ENCODE peak calls at places on chromosomes 13 and 19, in six cellular contexts. R is GM20000, F is nephron progenitor cell, K is WTC11, E is body of pancreas, O is heart right ventricle. L is an unnamed sample.

GRCh38 chr13:51552027-51552426 is 32.2 kb upstream of the WDFY2 start:
- DNase-seq in R (no peak), E (peak), K (no peak), F (no peak), O (no peak), L (no peak)

GRCh38 chr19:47601180-47601904 is 7.6 kb upstream of the BICRA start:
- DNase-seq in O (no peak), E (peak), F (no peak), K (no peak), R (no peak), L (no peak)

GRCh38 chr19:3055741-3056453 is 6.4 kb downstream of the TLE5 start:
- DNase-seq in O (no peak), K (peak), E (peak), R (no peak), F (no peak), L (no peak)

GRCh38 chr19:18020212-18021067 is 12.5 kb downstream of the ARRDC2 start:
- DNase-seq in E (peak), O (peak), R (no peak), F (no peak), K (no peak), L (peak)

GRCh38 chr13:94515352-94515751 is 35.9 kb upstream of the DCT start:
- DNase-seq in R (no peak), F (no peak), K (no peak), E (no peak), O (no peak), L (no peak)

GRCh38 chr19:27718262-27718661 is 1494.7 kb downstream of the UQCRFS1 start:
- DNase-seq in F (no peak), K (no peak), E (no peak), O (no peak), R (no peak), L (no peak)

GRCh38 chr19:45913874-45914830 is at the start of gene NANOS2:
- DNase-seq in K (peak), O (no peak), F (peak), R (no peak), E (no peak), L (no peak)

GRCh38 chr19:48271531-48272151 is 1.8 kb downstream of the ZNF114 start:
- DNase-seq in K (peak), O (peak), F (peak), E (peak), R (peak), L (peak)

GRCh38 chr13:36945078-36945477 is 25.0 kb upstream of the SMAD9 start:
- DNase-seq in R (no peak), F (no peak), O (no peak), K (no peak), E (no peak), L (no peak)

GRCh38 chr19:57773488-57773887 is 4.0 kb downstream of the ZNF586 start:
- DNase-seq in O (no peak), F (no peak), E (no peak), R (no peak), K (no peak), L (no peak)

GRCh38 chr13:113935081-113935511 is 38.8 kb downstream of the C13orf46 start:
- DNase-seq in K (peak), E (no peak), O (no peak), R (no peak), F (peak), L (no peak)

GRCh38 chr13:30936920-30937319 is 4.5 kb downstream of the TEX26 start:
- DNase-seq in R (no peak), F (no peak), E (no peak), O (no peak), K (no peak), L (no peak)

GRCh38 chr19:41871573-41872383 is 5.3 kb upstream of the CD79A start:
- DNase-seq in O (peak), F (no peak), E (no peak), R (peak), K (no peak), L (peak)

GRCh38 chr13:99575376-99575775 is 74.1 kb downstream of the TM9SF2 start:
- DNase-seq in K (peak), R (no peak), O (no peak), E (no peak), F (no peak), L (no peak)

GRCh38 chr13:99582511-99582910 is 81.2 kb downstream of the TM9SF2 start:
- DNase-seq in O (no peak), F (no peak), E (no peak), R (no peak), K (no peak), L (no peak)

GRCh38 chr13:99580500-99581268 is 79.4 kb downstream of the TM9SF2 start:
- DNase-seq in F (no peak), R (no peak), E (no peak), O (no peak), K (no peak), L (no peak)

GRCh38 chr13:99572921-99573320 is 71.6 kb downstream of the TM9SF2 start:
- DNase-seq in K (no peak), O (no peak), F (no peak), E (no peak), R (no peak), L (no peak)

GRCh38 chr13:99577934-99578917 is 77.0 kb downstream of the TM9SF2 start:
- DNase-seq in F (no peak), E (no peak), R (no peak), K (no peak), O (no peak), L (no peak)
- TF ChIP-seq CTCF in F (no peak), E (no peak), R (no peak), K (no peak), O (peak), L (peak)

GRCh38 chr19:1848399-1849131 is at the start of gene REXO1:
- DNase-seq in R (peak), O (peak), K (peak), F (peak), E (peak), L (peak)

GRCh38 chr19:1845642-1846041 is 2.6 kb downstream of the REXO1 start:
- DNase-seq in E (no peak), O (no peak), F (no peak), R (no peak), K (no peak), L (no peak)

GRCh38 chr19:1846517-1847205 is 1.6 kb downstream of the REXO1 start:
- DNase-seq in E (no peak), R (no peak), K (no peak), F (no peak), O (no peak), L (no peak)

GRCh38 chr19:1847684-1848398 is 442 bp downstream of the REXO1 start:
- DNase-seq in K (no peak), R (no peak), F (peak), E (no peak), O (no peak), L (no peak)

DNA sequence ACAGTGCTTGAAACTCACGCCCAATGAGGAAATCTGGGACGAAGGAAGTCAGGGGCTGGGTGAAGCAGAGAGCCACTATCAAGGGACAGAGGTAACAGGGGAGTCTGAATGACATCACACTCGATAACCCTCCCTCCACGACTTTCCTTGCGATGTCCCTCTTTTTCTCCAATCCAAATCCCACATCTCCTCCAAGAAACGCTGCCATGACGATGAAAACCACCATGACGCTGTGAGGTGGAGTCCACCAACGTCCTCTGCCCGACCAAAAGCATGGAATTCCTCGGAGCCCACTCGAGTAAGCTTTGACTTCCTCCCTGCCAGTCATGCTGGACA is 967 bp downstream of the REXO1 start:
- DNase-seq in O (no peak), F (no peak), E (no peak), K (no peak), R (no peak), L (no peak)
- TF ChIP-seq CTCF in O (no peak), F (no peak), E (no peak), K (no peak), R (no peak), L (no peak)

DNA sequence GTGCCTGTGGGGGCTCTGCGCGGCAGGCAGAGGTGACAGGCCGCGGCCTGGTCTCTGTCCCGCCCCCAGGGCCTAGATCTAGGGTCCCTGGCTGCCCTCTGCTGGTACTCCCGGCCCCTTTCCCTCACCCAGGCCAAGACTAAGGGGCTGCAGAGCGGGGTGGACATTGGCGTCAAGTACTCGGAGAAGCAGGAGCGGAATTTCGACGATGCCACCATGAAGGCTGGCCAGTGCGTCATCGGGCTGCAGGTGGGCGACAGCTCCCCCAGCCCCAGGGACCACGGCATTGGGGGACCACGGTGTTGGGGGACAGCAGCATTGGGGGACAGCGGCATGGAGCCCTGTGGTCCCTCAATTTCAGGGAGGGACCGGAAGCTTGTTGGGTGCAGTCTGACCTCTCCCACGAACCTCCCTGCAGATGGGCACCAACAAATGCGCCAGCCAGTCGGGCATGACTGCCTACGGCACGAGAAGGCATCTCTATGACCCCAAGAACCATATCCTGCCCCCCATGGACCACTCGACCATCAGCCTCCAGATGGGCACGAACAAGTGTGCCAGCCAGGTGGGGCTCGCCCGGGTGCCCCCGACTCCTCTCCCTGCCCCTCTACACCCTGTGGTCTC is 3.8 kb upstream of the ABCA7 start:
- DNase-seq in O (no peak), R (no peak), E (no peak), F (no peak), K (peak), L (no peak)
- TF ChIP-seq CTCF in O (no peak), R (no peak), E (no peak), F (no peak), K (no peak), L (no peak)

GRCh38 chr13:46553886-46554855 is 1.2 kb downstream of the LRCH1 start:
- DNase-seq in K (peak), F (peak), E (peak), R (peak), O (peak), L (peak)
- TF ChIP-seq CTCF in K (no peak), F (peak), E (no peak), R (no peak), O (peak), L (peak)

GRCh38 chr13:21259571-21260455 is 83.4 kb downstream of the MRPL57 start:
- DNase-seq in O (no peak), E (no peak), R (no peak), F (no peak), K (peak), L (no peak)

DNA sequence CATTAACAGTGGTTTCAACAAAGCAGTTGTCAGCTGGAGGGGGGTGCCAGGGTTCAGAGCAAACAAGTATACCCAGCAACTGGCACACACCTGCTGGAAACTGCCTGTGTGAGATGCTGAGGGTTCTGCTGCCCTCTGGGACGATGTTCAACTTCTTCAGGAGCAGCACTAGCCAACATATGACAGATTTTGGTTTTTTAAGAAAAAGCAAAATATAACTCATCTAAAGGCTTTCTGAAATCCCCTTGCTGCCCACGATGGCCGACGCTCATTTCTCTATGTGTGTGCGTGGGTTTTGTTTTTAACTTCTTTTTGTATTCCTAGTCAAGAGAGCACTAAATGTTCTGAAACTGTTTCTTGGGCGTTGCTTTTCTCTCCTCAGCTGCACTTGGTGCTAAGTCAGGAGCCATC is 79.9 kb downstream of the MRPL57 start:
- DNase-seq in O (no peak), R (no peak), E (no peak), K (no peak), F (no peak), L (no peak)
- TF ChIP-seq CTCF in O (no peak), R (no peak), E (no peak), K (no peak), F (no peak), L (no peak)

GRCh38 chr13:62544928-62545327 is 1129.3 kb upstream of the PCDH20 start:
- DNase-seq in E (no peak), O (no peak), R (no peak), K (no peak), F (no peak), L (no peak)
- TF ChIP-seq CTCF in E (no peak), O (no peak), R (no peak), K (no peak), F (peak), L (no peak)

GRCh38 chr19:1384085-1384462 is 367 bp downstream of the NDUFS7 start:
- DNase-seq in R (no peak), K (no peak), O (no peak), E (peak), F (no peak), L (no peak)

GRCh38 chr19:1382250-1382649 is 1.5 kb upstream of the NDUFS7 start:
- DNase-seq in F (no peak), R (no peak), E (no peak), K (no peak), O (no peak), L (no peak)

GRCh38 chr19:1383311-1384084 is at the start of gene NDUFS7:
- DNase-seq in F (peak), K (peak), O (peak), R (peak), E (peak), L (peak)

GRCh38 chr19:1384478-1385110 is 887 bp downstream of the NDUFS7 start:
- DNase-seq in F (no peak), K (no peak), E (no peak), R (no peak), O (no peak), L (no peak)

GRCh38 chr19:1383014-1383310 is 745 bp upstream of the NDUFS7 start:
- DNase-seq in E (no peak), O (no peak), K (no peak), F (no peak), R (no peak), L (no peak)
- TF ChIP-seq CTCF in E (no peak), O (no peak), K (no peak), F (no peak), R (no peak), L (peak)

GRCh38 chr13:105363747-105364177 is 1171.7 kb downstream of the EFNB2 start:
- DNase-seq in K (no peak), F (no peak), R (no peak), O (no peak), E (no peak), L (no peak)
- TF ChIP-seq CTCF in K (no peak), F (no peak), R (no peak), O (no peak), E (no peak), L (no peak)

GRCh38 chr13:28679628-28680027 is 20.7 kb downstream of the POMP start:
- DNase-seq in K (no peak), E (no peak), F (no peak), O (no peak), R (no peak), L (no peak)

GRCh38 chr13:28684257-28684656 is 25.3 kb downstream of the POMP start:
- DNase-seq in E (no peak), R (no peak), F (peak), O (no peak), K (peak), L (no peak)

GRCh38 chr13:28680541-28680940 is 21.6 kb downstream of the POMP start:
- DNase-seq in R (no peak), E (no peak), F (no peak), O (no peak), K (no peak), L (no peak)

GRCh38 chr13:28678809-28679208 is 19.9 kb downstream of the POMP start:
- DNase-seq in K (no peak), R (no peak), F (no peak), E (no peak), O (no peak), L (no peak)
- TF ChIP-seq CTCF in K (no peak), R (peak), F (no peak), E (no peak), O (peak), L (peak)

L was measured in GM10248.